ENCODE peak calls at places on chromosomes 7 and 10, in seven cellular contexts. I is mesothelial cell of epicardium; N is GM12865; L is kidney epithelial cell; G is neural crest cell; Y is GM13976; R is CD4-positive, alpha-beta T cell. D is an unnamed sample.

GRCh38 chr10:46028584-46029570 is 1.5 kb downstream of the NCOA4 start:
- DNase-seq in I (no peak), N (peak; percentile 76), L (peak; percentile 21), G (no peak), Y (peak; percentile 66), R (no peak), D (peak; percentile 60)

GRCh38 chr10:128105383-128105782 is 20.8 kb downstream of the MKI67 start:
- DNase-seq in I (no peak), N (no peak), L (no peak), G (no peak), Y (no peak), R (no peak), D (no peak)

GRCh38 chr7:111091623-111092370 is 870 bp downstream of the LRRN3 start:
- DNase-seq in I (no peak), N (no peak), L (no peak), G (no peak), Y (no peak), R (no peak), D (no peak)

GRCh38 chr10:49690673-49691356 is 11.4 kb downstream of the C10orf53 start:
- DNase-seq in I (no peak), N (no peak), L (no peak), G (no peak), Y (no peak), R (no peak), D (no peak)

GRCh38 chr7:105131033-105131656 is 117.1 kb downstream of the KMT2E start:
- DNase-seq in I (no peak), N (peak; percentile 66), L (no peak), G (no peak), Y (peak; percentile 32), R (no peak), D (no peak)

GRCh38 chr10:101031128-101031795 is at the start of the genes PDZD7 and SFXN3:
- DNase-seq in I (peak; percentile 97), N (peak; percentile 97), L (no peak), G (peak; percentile 84), Y (peak; percentile 98), R (peak; percentile 98), D (peak; percentile 76)

GRCh38 chr7:100017300-100017699 is 1.9 kb downstream of the ZKSCAN1 start:
- DNase-seq in I (no peak), N (no peak), L (no peak), G (no peak), Y (no peak), R (no peak), D (no peak)

GRCh38 chr7:1715671-1716074 is 45.6 kb downstream of the ELFN1 start:
- DNase-seq in I (no peak), N (no peak), L (no peak), G (no peak), Y (no peak), R (no peak), D (no peak)

GRCh38 chr7:36686499-36686898 is 37.8 kb downstream of the AOAH start:
- DNase-seq in I (no peak), N (no peak), L (peak; percentile 35), G (no peak), Y (no peak), R (peak; percentile 22), D (no peak)

GRCh38 chr10:96345250-96345649 is 13.6 kb downstream of the OPALIN start:
- DNase-seq in I (no peak), N (no peak), L (no peak), G (no peak), Y (no peak), R (no peak), D (no peak)

GRCh38 chr7:72118366-72118765 is 293.8 kb downstream of the CALN1 start:
- DNase-seq in I (no peak), N (no peak), L (no peak), G (no peak), Y (no peak), R (no peak), D (no peak)

GRCh38 chr10:18666810-18667209 is 7.6 kb downstream of the ARL5B start:
- DNase-seq in I (no peak), N (no peak), L (no peak), G (no peak), Y (no peak), R (no peak), D (no peak)

GRCh38 chr7:136009488-136010079 is 32.4 kb upstream of the MTPN start:
- DNase-seq in I (no peak), N (peak; percentile 46), L (no peak), G (no peak), Y (peak; percentile 32), R (no peak), D (peak; percentile 46)

GRCh38 chr10:59954296-59954695 is 47.9 kb upstream of the CCDC6 start:
- DNase-seq in I (no peak), N (no peak), L (no peak), G (no peak), Y (no peak), R (no peak), D (no peak)

DNA sequence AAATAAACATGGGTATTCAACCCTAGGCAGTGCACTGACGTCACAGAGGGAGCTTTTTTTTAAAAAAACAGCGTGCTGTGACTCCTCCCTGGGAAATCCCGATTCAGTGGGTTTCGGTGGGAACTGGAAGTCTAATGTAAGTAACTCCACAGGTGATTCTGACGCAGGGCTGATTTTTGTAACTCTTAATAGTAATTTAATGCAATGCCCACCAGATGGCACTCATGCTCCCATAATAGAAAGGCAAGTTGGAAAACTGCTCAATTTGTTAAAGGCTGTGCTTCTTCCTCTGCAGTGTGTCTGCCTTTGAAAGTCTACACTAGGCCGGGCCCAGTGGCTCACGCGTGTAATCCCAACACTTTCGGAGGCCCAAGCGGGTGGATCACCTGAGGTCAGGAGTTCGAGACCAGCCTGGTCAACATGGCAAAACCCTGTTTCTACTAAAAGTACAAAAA is 10.9 kb upstream of the RSU1 start:
- DNase-seq in I (peak; percentile 62), N (peak; percentile 74), L (peak; percentile 44), G (peak; percentile 75), Y (peak; percentile 26), R (peak; percentile 48), D (peak; percentile 88)
- TF ChIP-seq CTCF in I (peak; percentile 80), N (peak; percentile 47), L (peak; percentile 47), G (peak; percentile 77), Y (peak; percentile 32), R (peak; percentile 63), D (peak; percentile 54)

GRCh38 chr10:118501637-118502440 is 93.6 kb downstream of the PRLHR start:
- DNase-seq in I (no peak), N (no peak), L (peak; percentile 43), G (no peak), Y (no peak), R (no peak), D (peak; percentile 22)
- TF ChIP-seq CTCF in I (no peak), N (no peak), L (no peak), G (no peak), Y (no peak), R (no peak), D (no peak)

GRCh38 chr10:81843042-81843441 is 32.0 kb upstream of the NRG3 start:
- DNase-seq in I (no peak), N (no peak), L (no peak), G (no peak), Y (no peak), R (no peak), D (no peak)
- TF ChIP-seq CTCF in I (no peak), N (no peak), L (peak; percentile 36), G (peak; percentile 18), Y (no peak), R (no peak), D (no peak)

GRCh38 chr10:48554246-48554645 is 50.6 kb downstream of the ARHGAP22 start:
- DNase-seq in I (no peak), N (no peak), L (no peak), G (no peak), Y (no peak), R (no peak), D (no peak)

GRCh38 chr10:48550977-48551376 is 53.9 kb downstream of the ARHGAP22 start:
- DNase-seq in I (no peak), N (no peak), L (no peak), G (no peak), Y (no peak), R (no peak), D (no peak)

GRCh38 chr10:48550071-48550691 is 54.7 kb downstream of the ARHGAP22 start:
- DNase-seq in I (no peak), N (no peak), L (no peak), G (no peak), Y (no peak), R (no peak), D (no peak)

GRCh38 chr10:48552946-48553564 is 51.8 kb downstream of the ARHGAP22 start:
- DNase-seq in I (no peak), N (no peak), L (no peak), G (no peak), Y (no peak), R (no peak), D (no peak)

GRCh38 chr10:48551796-48552591 is 52.9 kb downstream of the ARHGAP22 start:
- DNase-seq in I (no peak), N (peak; percentile 54), L (no peak), G (peak; percentile 35), Y (peak; percentile 79), R (no peak), D (peak; percentile 45)
- TF ChIP-seq CTCF in I (peak; percentile 68), N (peak; percentile 67), L (peak; percentile 56), G (peak; percentile 80), Y (peak; percentile 56), R (peak; percentile 40), D (peak; percentile 73)

GRCh38 chr10:58734116-58734515 is 221.4 kb downstream of the BICC1 start:
- DNase-seq in I (no peak), N (no peak), L (no peak), G (no peak), Y (no peak), R (no peak), D (peak; percentile 43)
- TF ChIP-seq CTCF in I (no peak), N (no peak), L (no peak), G (no peak), Y (no peak), R (no peak), D (no peak)

GRCh38 chr10:124557167-124557566 is 95.5 kb downstream of the LHPP start:
- DNase-seq in I (no peak), N (no peak), L (no peak), G (no peak), Y (no peak), R (no peak), D (no peak)
- TF ChIP-seq CTCF in I (no peak), N (no peak), L (no peak), G (no peak), Y (no peak), R (no peak), D (no peak)

GRCh38 chr10:31011660-31012022 is 20.0 kb downstream of the ZNF438 start:
- DNase-seq in I (no peak), N (no peak), L (no peak), G (no peak), Y (no peak), R (no peak), D (no peak)
- TF ChIP-seq CTCF in I (no peak), N (no peak), L (no peak), G (no peak), Y (no peak), R (no peak), D (no peak)